ENCODE peak calls at places on chromosomes 16 and 17, in nine cellular contexts. M is endothelial cell, S is fibroblast of villous mesenchyme, K is uterus, H is GM06990, T is progenitor cell of endocrine pancreas, Q is cardiac muscle cell, Z is RWPE1, F is fibroblast of the aortic adventitia. O is an unnamed sample.

GRCh38 chr17:48357727-48358126 is 72.3 kb downstream of the SKAP1 start:
- DNase-seq in M (no peak), S (no peak), K (no peak), H (no peak), T (no peak), Q (no peak), Z (no peak), F (no peak), O (no peak)

GRCh38 chr17:28416703-28417311 is 10.8 kb upstream of the SLC46A1 start:
- DNase-seq in M (peak), S (peak), K (no peak), H (no peak), T (peak), Q (peak), Z (peak), F (peak), O (peak)

GRCh38 chr16:21076186-21076883 is 74.3 kb downstream of the DNAH3 start:
- DNase-seq in M (no peak), S (peak), K (no peak), H (no peak), T (no peak), Q (no peak), Z (no peak), F (no peak), O (no peak)

GRCh38 chr16:84357191-84357651 is 11.1 kb upstream of the ATP2C2 start:
- DNase-seq in M (no peak), S (no peak), K (no peak), H (no peak), T (no peak), Q (peak), Z (peak), F (no peak), O (no peak)

GRCh38 chr16:84281077-84281476 is 13.6 kb upstream of the WFDC1 start:
- DNase-seq in M (no peak), S (no peak), K (no peak), H (peak), T (no peak), Q (peak), Z (peak), F (peak), O (peak)

GRCh38 chr16:426115-426905 is 861 bp downstream of the RAB11FIP3 start:
- DNase-seq in M (peak), S (peak), K (no peak), H (peak), T (peak), Q (no peak), Z (peak), F (no peak), O (peak)

GRCh38 chr17:2701996-2702741 is 9.4 kb downstream of the CLUH start:
- DNase-seq in M (no peak), S (no peak), K (no peak), H (no peak), T (no peak), Q (no peak), Z (no peak), F (no peak), O (peak)

GRCh38 chr16:56277040-56277439 is 85.8 kb downstream of the GNAO1 start:
- DNase-seq in M (peak), S (no peak), K (no peak), H (no peak), T (no peak), Q (no peak), Z (no peak), F (no peak), O (no peak)

GRCh38 chr16:19578378-19578851 is 22.9 kb downstream of the VPS35L start:
- DNase-seq in M (no peak), S (no peak), K (no peak), H (no peak), T (no peak), Q (peak), Z (no peak), F (peak), O (no peak)

GRCh38 chr16:65658339-65659275 is 536.7 kb upstream of the CDH11 start:
- DNase-seq in M (peak), S (peak), K (peak), H (no peak), T (no peak), Q (peak), Z (peak), F (peak), O (no peak)

GRCh38 chr17:80452173-80452915 is 24.1 kb downstream of the NPTX1 start:
- DNase-seq in M (no peak), S (no peak), K (no peak), H (no peak), T (no peak), Q (no peak), Z (no peak), F (no peak), O (no peak)

GRCh38 chr17:68732301-68732749 is 131.2 kb upstream of the FAM20A start:
- DNase-seq in M (no peak), S (peak), K (no peak), H (no peak), T (no peak), Q (no peak), Z (no peak), F (peak), O (no peak)

GRCh38 chr16:30083216-30084055 is 7.6 kb downstream of the PPP4C start:
- DNase-seq in M (no peak), S (no peak), K (no peak), H (no peak), T (no peak), Q (no peak), Z (no peak), F (no peak), O (no peak)

GRCh38 chr16:30084816-30085159 is 6.9 kb downstream of the TBX6 start:
- DNase-seq in M (no peak), S (peak), K (peak), H (no peak), T (no peak), Q (no peak), Z (no peak), F (peak), O (no peak)

GRCh38 chr16:30084096-30084815 is 7.5 kb downstream of the TBX6 start:
- DNase-seq in M (no peak), S (no peak), K (no peak), H (no peak), T (no peak), Q (no peak), Z (no peak), F (no peak), O (no peak)

GRCh38 chr16:30085247-30085646 is 6.5 kb downstream of the TBX6 start:
- DNase-seq in M (no peak), S (no peak), K (no peak), H (no peak), T (no peak), Q (no peak), Z (no peak), F (peak), O (no peak)

DNA sequence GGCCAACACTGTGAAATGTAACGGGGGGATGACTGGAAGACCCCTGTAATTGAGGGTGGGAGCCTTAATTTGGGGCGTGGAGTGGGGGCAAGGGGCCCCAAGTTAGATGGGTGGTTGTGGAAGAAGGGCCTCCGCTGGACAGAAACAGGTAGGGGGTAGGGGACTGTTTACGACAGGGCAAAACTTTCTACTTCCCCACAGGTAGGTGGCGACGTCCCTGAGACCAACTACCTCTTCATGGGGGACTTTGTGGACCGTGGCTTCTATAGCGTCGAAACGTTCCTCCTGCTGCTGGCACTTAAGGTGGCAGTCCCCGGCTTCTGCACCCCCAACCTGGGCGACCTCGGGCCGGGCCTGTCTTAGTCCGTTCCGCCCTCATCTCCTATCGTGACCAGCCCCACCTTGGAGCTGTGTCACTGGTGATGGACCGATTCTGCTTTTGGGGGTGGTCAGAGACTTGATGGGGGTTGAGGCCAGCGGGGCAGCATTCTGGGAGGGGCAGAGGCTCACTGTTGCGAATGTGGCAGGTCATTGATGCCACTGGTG is 6.8 kb downstream of the PPP4C start:
- DNase-seq in M (no peak), S (no peak), K (no peak), H (no peak), T (no peak), Q (no peak), Z (no peak), F (no peak), O (no peak)
- TF ChIP-seq CTCF in M (no peak), S (no peak), K (no peak), H (peak), T (no peak), Q (no peak), Z (no peak), F (no peak), O (peak)

GRCh38 chr17:7313028-7313889 is 1.9 kb downstream of the GPS2 start:
- DNase-seq in M (no peak), S (no peak), K (no peak), H (no peak), T (no peak), Q (no peak), Z (peak), F (no peak), O (no peak)
- TF ChIP-seq CTCF in M (peak), S (no peak), K (no peak), H (no peak), T (peak), Q (no peak), Z (no peak), F (peak), O (no peak)

GRCh38 chr17:21089933-21090888 is 36.6 kb upstream of the DHRS7B start:
- DNase-seq in M (no peak), S (no peak), K (no peak), H (no peak), T (no peak), Q (no peak), Z (no peak), F (no peak), O (peak)

GRCh38 chr17:21089145-21089544 is 37.6 kb upstream of the DHRS7B start:
- DNase-seq in M (no peak), S (peak), K (no peak), H (no peak), T (no peak), Q (no peak), Z (peak), F (no peak), O (no peak)

GRCh38 chr17:21094298-21094704 is 32.5 kb upstream of the DHRS7B start:
- DNase-seq in M (no peak), S (no peak), K (no peak), H (no peak), T (no peak), Q (no peak), Z (no peak), F (no peak), O (no peak)

GRCh38 chr17:21095735-21096134 is 31.0 kb upstream of the DHRS7B start:
- DNase-seq in M (no peak), S (no peak), K (no peak), H (no peak), T (no peak), Q (no peak), Z (no peak), F (no peak), O (no peak)

GRCh38 chr17:21090889-21091618 is 35.7 kb upstream of the DHRS7B start:
- DNase-seq in M (no peak), S (peak), K (no peak), H (no peak), T (no peak), Q (no peak), Z (no peak), F (peak), O (no peak)
- TF ChIP-seq CTCF in M (no peak), S (no peak), K (no peak), H (no peak), T (no peak), Q (no peak), Z (no peak), F (no peak), O (no peak)

GRCh38 chr16:81195907-81196534 is 42.5 kb upstream of the BCO1 start:
- DNase-seq in M (no peak), S (no peak), K (no peak), H (no peak), T (no peak), Q (no peak), Z (no peak), F (no peak), O (no peak)

GRCh38 chr16:81201267-81201666 is 37.2 kb upstream of the BCO1 start:
- DNase-seq in M (no peak), S (no peak), K (no peak), H (no peak), T (no peak), Q (no peak), Z (no peak), F (peak), O (no peak)

GRCh38 chr16:81198635-81199034 is 39.9 kb upstream of the BCO1 start:
- DNase-seq in M (no peak), S (peak), K (no peak), H (no peak), T (no peak), Q (peak), Z (no peak), F (peak), O (no peak)
- TF ChIP-seq CTCF in M (no peak), S (peak), K (no peak), H (no peak), T (no peak), Q (peak), Z (no peak), F (peak), O (peak)

DNA sequence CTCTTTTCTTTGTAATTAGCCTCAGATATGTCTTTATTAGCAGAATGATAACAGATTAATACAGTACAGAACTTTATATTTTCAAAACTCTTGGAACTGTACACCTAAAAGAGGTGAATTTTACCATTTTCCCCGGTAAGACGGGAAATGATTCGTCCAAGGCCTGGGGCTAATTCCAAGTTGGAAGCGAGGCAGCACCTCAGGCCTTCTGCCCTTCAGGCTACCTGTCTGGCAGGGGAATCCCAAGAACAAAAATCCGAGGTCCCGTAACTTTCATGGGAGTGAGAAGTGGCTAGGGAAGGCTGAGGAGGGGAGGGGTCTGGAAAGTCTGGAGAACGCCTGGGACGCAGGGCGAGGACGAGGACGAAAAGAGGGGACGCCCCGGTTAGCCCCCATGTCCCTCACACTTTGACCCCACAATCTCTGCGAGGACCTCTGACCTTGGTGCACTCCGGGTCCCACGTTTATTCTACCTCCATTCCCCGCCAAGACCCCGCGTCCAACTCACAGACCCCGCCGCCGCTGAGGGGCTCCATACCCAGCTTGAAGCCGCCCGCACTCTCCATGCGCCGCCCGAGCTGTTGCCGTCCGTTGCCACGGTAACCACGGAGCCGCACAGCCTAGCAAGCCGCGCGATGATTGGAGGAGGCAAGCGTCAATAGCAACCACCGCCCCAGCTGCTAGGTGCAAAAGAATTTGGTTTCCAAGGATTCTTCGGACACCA is at the start of gene HYDIN:
- DNase-seq in M (peak), S (peak), K (no peak), H (peak), T (peak), Q (peak), Z (peak), F (peak), O (peak)
- TF ChIP-seq CTCF in M (no peak), S (no peak), K (no peak), H (no peak), T (no peak), Q (no peak), Z (no peak), F (no peak), O (no peak)

GRCh38 chr16:46688657-46689491 is at the start of gene VPS35:
- DNase-seq in M (peak), S (peak), K (peak), H (peak), T (peak), Q (peak), Z (peak), F (peak), O (peak)
- TF ChIP-seq CTCF in M (peak), S (no peak), K (no peak), H (peak), T (no peak), Q (no peak), Z (peak), F (peak), O (no peak)

DNA sequence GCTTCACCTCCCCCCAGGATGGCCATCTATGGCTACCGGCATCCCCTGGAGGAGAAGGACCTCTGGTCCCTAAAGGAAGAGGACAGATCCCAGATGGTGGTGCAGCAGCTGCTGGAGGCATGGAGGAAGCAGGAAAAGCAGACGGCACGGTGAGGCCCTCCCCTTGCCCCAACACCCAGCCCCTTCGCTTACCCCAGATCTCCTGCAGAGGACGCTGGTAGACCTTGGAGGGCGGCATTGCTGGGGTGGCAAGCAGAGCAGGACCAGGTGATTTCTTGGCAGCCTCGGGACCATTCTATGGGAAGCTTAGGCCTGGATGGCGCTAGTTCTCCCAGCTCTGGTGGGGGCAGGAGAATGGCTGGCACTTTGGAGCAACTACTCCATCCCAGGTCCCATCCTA is 24.5 kb downstream of the ABCC3 start:
- DNase-seq in M (no peak), S (no peak), K (no peak), H (no peak), T (no peak), Q (no peak), Z (no peak), F (no peak), O (no peak)
- TF ChIP-seq CTCF in M (no peak), S (no peak), K (no peak), H (no peak), T (no peak), Q (no peak), Z (no peak), F (no peak), O (no peak)

DNA sequence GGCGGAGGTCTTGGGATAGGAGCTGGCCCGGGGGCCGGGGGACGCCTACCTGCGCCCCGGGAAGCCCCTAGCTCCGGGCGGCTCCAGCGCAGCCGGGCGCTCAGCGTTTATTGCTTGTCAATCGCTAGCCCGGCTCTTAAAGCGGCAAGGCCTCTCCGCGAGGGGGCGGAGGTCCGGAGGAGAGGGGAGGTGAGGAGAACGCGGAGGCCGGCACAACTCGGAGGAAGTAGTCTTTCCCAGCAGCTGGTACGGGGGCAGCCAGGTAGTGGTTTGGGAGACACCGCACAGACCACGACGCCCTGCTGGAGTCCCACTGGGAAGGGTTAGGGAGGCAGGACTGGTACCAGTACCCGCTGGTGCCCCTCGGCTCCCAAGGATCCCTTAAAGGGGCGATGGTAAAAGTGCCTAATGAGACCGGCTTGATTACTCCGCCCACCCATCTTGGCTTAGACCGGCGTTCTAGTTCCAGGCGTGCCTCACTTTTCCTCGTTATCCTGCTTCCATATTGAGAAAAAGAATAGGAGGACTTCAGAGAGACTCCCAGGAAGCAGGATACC is at the start of gene MPP2:
- DNase-seq in M (peak), S (peak), K (peak), H (peak), T (peak), Q (peak), Z (no peak), F (peak), O (peak)
- TF ChIP-seq CTCF in M (no peak), S (peak), K (peak), H (no peak), T (peak), Q (peak), Z (no peak), F (peak), O (peak)

DNA sequence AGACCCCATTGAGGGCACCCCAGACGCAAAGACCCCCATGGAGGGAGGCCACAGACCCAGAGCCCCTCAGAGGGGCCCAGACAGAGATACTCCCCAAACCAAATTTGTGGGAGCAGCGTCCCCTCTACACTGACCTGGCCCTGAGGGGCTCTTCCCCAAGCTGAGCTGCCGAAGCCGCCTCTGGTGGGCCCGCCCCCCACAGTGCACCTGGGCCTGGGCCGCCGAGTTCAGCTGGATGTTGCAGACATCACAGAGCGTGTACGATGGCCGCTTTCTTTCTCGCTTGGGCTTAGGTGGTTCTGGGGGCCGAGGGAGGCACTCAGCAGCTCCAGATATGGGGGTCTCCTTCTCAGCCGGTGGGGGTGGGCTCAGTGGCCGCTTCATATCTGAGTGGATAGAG is 12.3 kb upstream of the C17orf113 start:
- DNase-seq in M (no peak), S (no peak), K (no peak), H (no peak), T (no peak), Q (no peak), Z (no peak), F (no peak), O (no peak)
- TF ChIP-seq CTCF in M (no peak), S (no peak), K (no peak), H (no peak), T (no peak), Q (no peak), Z (no peak), F (no peak), O (no peak)

GRCh38 chr17:77254961-77255741 is 114.4 kb downstream of the SEC14L1 start:
- DNase-seq in M (no peak), S (peak), K (no peak), H (no peak), T (no peak), Q (peak), Z (peak), F (peak), O (no peak)
- TF ChIP-seq CTCF in M (no peak), S (no peak), K (no peak), H (no peak), T (no peak), Q (no peak), Z (no peak), F (no peak), O (no peak)

O was measured in GM13977.